ENCODE peak calls at places on chromosomes 12 and 14, in eight cellular contexts. X, D, T, V, H, U, C and W are unnamed samples.

GRCh38 chr12:122051231-122051876 is 27.2 kb upstream of the MLXIP start:
- DNase-seq in V (no peak), H (peak; percentile 71), C (no peak), U (peak; percentile 91), X (no peak), T (no peak), D (peak; percentile 47), W (no peak)

GRCh38 chr14:22837750-22838538 is 1.6 kb downstream of the MMP14 start:
- DNase-seq in H (peak; percentile 41), T (no peak), V (peak; percentile 90), X (peak; percentile 70), D (peak; percentile 88), U (peak; percentile 52), C (no peak), W (no peak)

GRCh38 chr14:103736546-103737431 is 21.2 kb downstream of the ZFYVE21 start:
- DNase-seq in T (no peak), X (no peak), V (no peak), C (no peak), H (no peak), U (no peak), D (peak; percentile 54), W (no peak)

GRCh38 chr14:102979406-102979805 is 56.9 kb downstream of the AMN start:
- DNase-seq in U (no peak), D (no peak), V (no peak), X (no peak), H (no peak), C (no peak), T (no peak), W (no peak)

GRCh38 chr12:47722136-47722834 is 3.0 kb downstream of the ENDOU start:
- DNase-seq in V (no peak), D (no peak), C (no peak), T (peak; percentile 60), U (no peak), X (no peak), H (no peak), W (no peak)

GRCh38 chr12:90235642-90236041 is 527.0 kb upstream of the ATP2B1 start:
- DNase-seq in H (no peak), X (no peak), D (no peak), C (no peak), V (peak; percentile 64), U (no peak), T (no peak), W (no peak)

GRCh38 chr14:93017341-93017797 is 94.4 kb downstream of the CHGA start:
- DNase-seq in H (peak; percentile 72), T (no peak), C (peak; percentile 80), V (no peak), D (peak; percentile 48), X (no peak), U (peak; percentile 98), W (no peak)

GRCh38 chr14:61152851-61153364 is 128.2 kb downstream of the TMEM30B start:
- DNase-seq in D (no peak), H (no peak), V (no peak), C (no peak), T (no peak), X (no peak), U (no peak), W (no peak)

DNA sequence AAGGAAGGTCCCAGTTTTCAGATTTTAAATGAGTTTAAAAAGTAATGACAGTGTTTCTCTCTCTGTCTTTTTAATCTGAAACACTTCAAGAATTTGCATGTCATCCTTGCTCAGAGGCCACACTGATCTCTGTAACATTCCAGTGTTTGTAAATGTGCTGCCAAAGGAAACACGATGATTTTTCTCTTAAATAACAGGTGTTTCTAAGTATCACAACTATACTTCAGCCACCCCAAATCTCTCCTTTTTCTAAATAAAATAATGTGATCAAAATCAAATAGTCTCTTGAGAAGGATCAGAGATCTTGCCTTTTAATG is 3.3 kb upstream of the GALC start:
- DNase-seq in U (no peak), D (no peak), H (no peak), V (no peak), C (no peak), X (no peak), T (no peak), W (no peak)
- H3K27ac ChIP-seq in U (no peak overlapping the region), D (no peak overlapping the region), H (no peak overlapping the region), V (no peak overlapping the region), C (no peak overlapping the region), X (peak overlapping the region; percentile 87), T (peak overlapping the region; percentile 97), W (no peak overlapping the region)

DNA sequence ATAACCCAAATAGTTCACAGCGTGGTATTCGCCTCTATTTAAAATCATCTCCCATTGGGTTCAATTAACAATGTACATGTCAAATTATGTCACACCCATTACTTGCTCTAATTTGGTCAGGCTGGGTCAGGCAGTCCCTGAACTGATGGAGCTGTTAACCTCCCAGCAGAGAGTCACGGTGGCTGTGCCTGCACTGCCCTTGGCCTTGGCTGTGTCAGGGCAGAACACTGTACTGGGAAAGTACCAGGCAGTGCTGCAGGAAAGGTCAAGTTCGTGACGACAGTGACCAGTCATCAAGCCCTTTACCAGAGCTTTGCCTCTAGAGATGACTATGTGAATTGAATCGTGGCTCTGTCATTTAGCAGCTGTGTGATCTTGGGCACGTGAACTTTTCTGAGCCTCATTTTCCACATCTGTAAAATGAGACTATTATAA is 100.0 kb downstream of the ARF6 start:
- DNase-seq in V (no peak), C (no peak), T (no peak), U (peak; percentile 90), X (no peak), H (no peak), D (no peak), W (no peak)
- TF ChIP-seq POLR2A in V (no peak), C (no peak), T (no peak), U (peak; percentile 52), X (no peak), H (no peak), D (no peak), W (no peak)

DNA sequence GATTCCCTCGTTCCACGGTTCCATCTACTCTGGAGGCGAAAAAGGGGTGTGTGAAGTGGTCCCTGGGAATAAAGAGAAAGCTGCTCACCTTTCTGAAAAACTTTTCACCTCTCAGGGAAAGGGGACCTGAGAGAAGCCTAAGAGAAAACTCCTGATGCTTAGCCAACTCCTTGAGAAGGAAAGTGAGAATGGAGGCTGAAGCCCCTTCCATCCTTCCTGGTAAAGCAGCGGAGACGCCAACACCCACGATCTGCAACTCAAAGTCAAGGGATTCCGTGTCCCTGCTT is 110.0 kb downstream of the ARF6 start:
- DNase-seq in D (no peak), X (no peak), T (no peak), C (no peak), U (no peak), V (no peak), H (no peak), W (no peak)
- H3K4me1 ChIP-seq in D (peaks cover 5% of the 10 kb centered on the region), X (peaks cover 12% of the 10 kb centered on the region), T (peaks cover 45% of the 10 kb centered on the region), C (peaks cover 59% of the 10 kb centered on the region), U (peaks cover 41% of the 10 kb centered on the region), V (peaks cover 86% of the 10 kb centered on the region), H (peaks cover 52% of the 10 kb centered on the region), W (peaks cover 50% of the 10 kb centered on the region)

GRCh38 chr12:27331927-27332324 is 710 bp upstream of the BMAL2 start:
- DNase-seq in C (no peak), D (no peak), T (no peak), H (no peak), X (no peak), U (no peak), V (no peak), W (no peak)
- H3K27ac ChIP-seq in C (peak overlapping the region; percentile 76), D (no peak overlapping the region), T (no peak overlapping the region), H (no peak overlapping the region), X (no peak overlapping the region), U (no peak overlapping the region), V (no peak overlapping the region), W (peak overlapping the region; percentile 85)